ENCODE peak calls at places on chromosomes 5 and 9, in ten cellular contexts. One of them, this sample, is unnamed.
A peak's percentile ranks its signal among the peaks of the same experiment; 100 is the strongest.

GRCh38 chr5:133727636-133728035 is 115.3 kb upstream of the FSTL4 start:
- DNase-seq in OCI-LY7: no peak
- DNase-seq in fibroblast of mammary gland: no peak
- DNase-seq in GM12865: no peak
- DNase-seq in BE2C: no peak
- DNase-seq in foreskin fibroblast: no peak
- DNase-seq in SK-N-SH: no peak
- DNase-seq in AG04449: no peak
- DNase-seq in astrocyte: no peak
- DNase-seq in esophagus squamous epithelium: no peak
- DNase-seq in this sample: no peak

GRCh38 chr5:43400082-43400481 is 12.1 kb downstream of the CCL28 start:
- DNase-seq in SK-N-SH: no peak
- DNase-seq in foreskin fibroblast: peak; percentile 36
- DNase-seq in fibroblast of mammary gland: peak; percentile 35
- DNase-seq in BE2C: no peak
- DNase-seq in OCI-LY7: no peak
- DNase-seq in astrocyte: peak; percentile 8
- DNase-seq in AG04449: no peak
- DNase-seq in esophagus squamous epithelium: no peak
- DNase-seq in GM12865: no peak
- DNase-seq in this sample: peak; percentile 43

GRCh38 chr5:114055318-114055788 is 306.5 kb upstream of the KCNN2 start:
- DNase-seq in SK-N-SH: peak; percentile 73
- DNase-seq in fibroblast of mammary gland: peak; percentile 5
- DNase-seq in astrocyte: peak; percentile 23
- DNase-seq in AG04449: no peak
- DNase-seq in OCI-LY7: no peak
- DNase-seq in esophagus squamous epithelium: no peak
- DNase-seq in BE2C: peak; percentile 60
- DNase-seq in foreskin fibroblast: peak; percentile 74
- DNase-seq in GM12865: no peak
- DNase-seq in this sample: peak; percentile 18

GRCh38 chr5:176652136-176652535 is 4.9 kb downstream of the TSPAN17 start:
- DNase-seq in fibroblast of mammary gland: peak; percentile 29
- DNase-seq in OCI-LY7: no peak
- DNase-seq in astrocyte: no peak
- DNase-seq in BE2C: peak; percentile 62
- DNase-seq in foreskin fibroblast: no peak
- DNase-seq in SK-N-SH: peak; percentile 76
- DNase-seq in esophagus squamous epithelium: no peak
- DNase-seq in AG04449: no peak
- DNase-seq in GM12865: no peak
- DNase-seq in this sample: no peak

GRCh38 chr5:179217356-179217755 is 127.9 kb downstream of the ADAMTS2 start:
- DNase-seq in fibroblast of mammary gland: peak; percentile 53
- DNase-seq in astrocyte: no peak
- DNase-seq in OCI-LY7: no peak
- DNase-seq in GM12865: no peak
- DNase-seq in esophagus squamous epithelium: no peak
- DNase-seq in foreskin fibroblast: peak; percentile 81
- DNase-seq in AG04449: no peak
- DNase-seq in SK-N-SH: no peak
- DNase-seq in BE2C: no peak
- DNase-seq in this sample: no peak

GRCh38 chr5:3310551-3311340 is 284.9 kb upstream of the IRX1 start:
- DNase-seq in fibroblast of mammary gland: no peak
- DNase-seq in foreskin fibroblast: peak; percentile 54
- DNase-seq in BE2C: no peak
- DNase-seq in AG04449: peak; percentile 28
- DNase-seq in astrocyte: peak; percentile 87
- DNase-seq in esophagus squamous epithelium: no peak
- DNase-seq in SK-N-SH: no peak
- DNase-seq in OCI-LY7: no peak
- DNase-seq in GM12865: no peak
- DNase-seq in this sample: peak; percentile 55

GRCh38 chr5:142929602-142930001 is 159.4 kb downstream of the ARHGAP26 start:
- DNase-seq in AG04449: no peak
- DNase-seq in astrocyte: no peak
- DNase-seq in BE2C: no peak
- DNase-seq in esophagus squamous epithelium: no peak
- DNase-seq in SK-N-SH: no peak
- DNase-seq in GM12865: no peak
- DNase-seq in fibroblast of mammary gland: peak; percentile 45
- DNase-seq in foreskin fibroblast: no peak
- DNase-seq in OCI-LY7: no peak
- DNase-seq in this sample: no peak

GRCh38 chr9:94802795-94803194 is 76.3 kb downstream of the AOPEP start:
- DNase-seq in SK-N-SH: no peak
- DNase-seq in astrocyte: peak; percentile 88
- DNase-seq in AG04449: no peak
- DNase-seq in foreskin fibroblast: peak; percentile 56
- DNase-seq in GM12865: peak; percentile 76
- DNase-seq in OCI-LY7: no peak
- DNase-seq in fibroblast of mammary gland: peak; percentile 66
- DNase-seq in BE2C: no peak
- DNase-seq in esophagus squamous epithelium: no peak
- DNase-seq in this sample: peak; percentile 59

GRCh38 chr5:134120386-134121138 is 6.1 kb downstream of the TCF7 start:
- DNase-seq in esophagus squamous epithelium: no peak
- DNase-seq in BE2C: no peak
- DNase-seq in astrocyte: no peak
- DNase-seq in fibroblast of mammary gland: no peak
- DNase-seq in GM12865: no peak
- DNase-seq in AG04449: no peak
- DNase-seq in SK-N-SH: no peak
- DNase-seq in OCI-LY7: no peak
- DNase-seq in foreskin fibroblast: no peak
- DNase-seq in this sample: no peak

GRCh38 chr9:87683751-87684626 is 41.9 kb upstream of the CTSL start:
- DNase-seq in AG04449: no peak
- DNase-seq in OCI-LY7: no peak
- DNase-seq in fibroblast of mammary gland: no peak
- DNase-seq in foreskin fibroblast: no peak
- DNase-seq in esophagus squamous epithelium: no peak
- DNase-seq in GM12865: no peak
- DNase-seq in BE2C: no peak
- DNase-seq in SK-N-SH: no peak
- DNase-seq in astrocyte: no peak
- DNase-seq in this sample: no peak

GRCh38 chr9:3858961-3859360 is 333.2 kb upstream of the RFX3 start:
- DNase-seq in SK-N-SH: no peak
- DNase-seq in GM12865: no peak
- DNase-seq in esophagus squamous epithelium: no peak
- DNase-seq in AG04449: no peak
- DNase-seq in OCI-LY7: no peak
- DNase-seq in fibroblast of mammary gland: peak; percentile 67
- DNase-seq in astrocyte: peak; percentile 22
- DNase-seq in foreskin fibroblast: peak; percentile 56
- DNase-seq in BE2C: no peak
- DNase-seq in this sample: peak; percentile 63

GRCh38 chr9:137128158-137129088 is 10.5 kb upstream of the GRIN1 start:
- DNase-seq in foreskin fibroblast: no peak
- DNase-seq in SK-N-SH: peak; percentile 14
- DNase-seq in OCI-LY7: peak; percentile 65
- DNase-seq in fibroblast of mammary gland: no peak
- DNase-seq in astrocyte: no peak
- DNase-seq in GM12865: no peak
- DNase-seq in BE2C: no peak
- DNase-seq in AG04449: no peak
- DNase-seq in esophagus squamous epithelium: no peak
- DNase-seq in this sample: no peak

GRCh38 chr5:43428034-43428712 is 16.0 kb upstream of the CCL28 start:
- DNase-seq in foreskin fibroblast: peak; percentile 45
- DNase-seq in AG04449: no peak
- DNase-seq in SK-N-SH: no peak
- DNase-seq in esophagus squamous epithelium: no peak
- DNase-seq in OCI-LY7: no peak
- DNase-seq in GM12865: no peak
- DNase-seq in fibroblast of mammary gland: peak; percentile 80
- DNase-seq in BE2C: no peak
- DNase-seq in astrocyte: peak; percentile 83
- DNase-seq in this sample: peak; percentile 95

GRCh38 chr5:34626036-34626435 is 30.1 kb upstream of the RAI14 start:
- DNase-seq in esophagus squamous epithelium: no peak
- DNase-seq in fibroblast of mammary gland: peak; percentile 84
- DNase-seq in GM12865: no peak
- DNase-seq in foreskin fibroblast: peak; percentile 78
- DNase-seq in astrocyte: peak; percentile 86
- DNase-seq in BE2C: no peak
- DNase-seq in AG04449: no peak
- DNase-seq in SK-N-SH: no peak
- DNase-seq in OCI-LY7: no peak
- DNase-seq in this sample: peak; percentile 86

GRCh38 chr9:120336021-120336752 is 243.8 kb downstream of the CDK5RAP2 start:
- DNase-seq in astrocyte: no peak
- DNase-seq in fibroblast of mammary gland: peak; percentile 71
- DNase-seq in foreskin fibroblast: peak; percentile 59
- DNase-seq in SK-N-SH: no peak
- DNase-seq in GM12865: no peak
- DNase-seq in AG04449: no peak
- DNase-seq in esophagus squamous epithelium: no peak
- DNase-seq in OCI-LY7: no peak
- DNase-seq in BE2C: no peak
- DNase-seq in this sample: peak; percentile 70

GRCh38 chr5:171537463-171537862 is 118.0 kb downstream of the FGF18 start:
- DNase-seq in OCI-LY7: no peak
- DNase-seq in SK-N-SH: no peak
- DNase-seq in AG04449: no peak
- DNase-seq in astrocyte: peak; percentile 25
- DNase-seq in foreskin fibroblast: peak; percentile 41
- DNase-seq in esophagus squamous epithelium: no peak
- DNase-seq in fibroblast of mammary gland: peak; percentile 76
- DNase-seq in GM12865: no peak
- DNase-seq in BE2C: no peak
- DNase-seq in this sample: peak; percentile 32

DNA sequence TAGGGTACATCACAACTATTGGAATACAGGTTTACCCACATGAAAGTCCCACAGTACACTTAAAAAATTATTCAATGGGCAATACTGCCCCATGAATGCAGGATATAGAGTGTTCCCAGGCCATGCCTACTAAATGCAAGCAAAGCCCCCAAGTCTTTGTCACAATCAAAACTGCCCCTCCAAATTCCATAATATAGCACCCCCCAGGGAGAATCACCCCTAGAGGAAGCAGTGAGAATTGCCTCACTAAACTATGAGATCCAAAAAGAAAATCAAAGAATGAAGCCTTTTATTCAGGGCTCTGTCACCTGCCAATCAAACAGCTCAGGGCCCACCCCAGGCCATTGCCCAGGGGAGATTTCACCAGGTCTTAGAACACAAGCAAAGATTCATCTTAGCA is 90.8 kb downstream of the ATPSCKMT start:
- DNase-seq in esophagus squamous epithelium: no peak
- DNase-seq in AG04449: no peak
- DNase-seq in foreskin fibroblast: no peak
- DNase-seq in BE2C: no peak
- DNase-seq in GM12865: no peak
- DNase-seq in fibroblast of mammary gland: no peak
- DNase-seq in OCI-LY7: no peak
- DNase-seq in SK-N-SH: no peak
- DNase-seq in astrocyte: no peak
- DNase-seq in this sample: no peak
- TF ChIP-seq CTCF in esophagus squamous epithelium: no peak
- TF ChIP-seq CTCF in AG04449: no peak
- TF ChIP-seq CTCF in foreskin fibroblast: no peak
- TF ChIP-seq CTCF in BE2C: no peak
- TF ChIP-seq CTCF in GM12865: peak; percentile 3
- TF ChIP-seq CTCF in fibroblast of mammary gland: no peak
- TF ChIP-seq CTCF in OCI-LY7: no peak
- TF ChIP-seq CTCF in SK-N-SH: peak; percentile 12
- TF ChIP-seq CTCF in astrocyte: peak; percentile 10
- TF ChIP-seq CTCF in this sample: no peak

GRCh38 chr9:126705311-126705766 is 91.6 kb downstream of the LMX1B start:
- DNase-seq in astrocyte: no peak
- DNase-seq in GM12865: peak; percentile 79
- DNase-seq in BE2C: peak; percentile 91
- DNase-seq in OCI-LY7: peak; percentile 79
- DNase-seq in foreskin fibroblast: peak; percentile 85
- DNase-seq in fibroblast of mammary gland: peak; percentile 54
- DNase-seq in SK-N-SH: peak; percentile 93
- DNase-seq in AG04449: no peak
- DNase-seq in esophagus squamous epithelium: no peak
- DNase-seq in this sample: peak; percentile 69
- H3K4me3 ChIP-seq in astrocyte: no peak overlapping the region
- H3K4me3 ChIP-seq in GM12865: no peak overlapping the region
- H3K4me3 ChIP-seq in BE2C: peak overlapping the region; percentile 34
- H3K4me3 ChIP-seq in OCI-LY7: no peak overlapping the region
- H3K4me3 ChIP-seq in foreskin fibroblast: peak overlapping the region; percentile 26
- H3K4me3 ChIP-seq in fibroblast of mammary gland: no peak overlapping the region
- H3K4me3 ChIP-seq in SK-N-SH: no peak overlapping the region
- H3K4me3 ChIP-seq in AG04449: peak overlapping the region; percentile 37
- H3K4me3 ChIP-seq in esophagus squamous epithelium: peak overlapping the region; percentile 11
- H3K4me3 ChIP-seq in this sample: peak overlapping the region; percentile 30

DNA sequence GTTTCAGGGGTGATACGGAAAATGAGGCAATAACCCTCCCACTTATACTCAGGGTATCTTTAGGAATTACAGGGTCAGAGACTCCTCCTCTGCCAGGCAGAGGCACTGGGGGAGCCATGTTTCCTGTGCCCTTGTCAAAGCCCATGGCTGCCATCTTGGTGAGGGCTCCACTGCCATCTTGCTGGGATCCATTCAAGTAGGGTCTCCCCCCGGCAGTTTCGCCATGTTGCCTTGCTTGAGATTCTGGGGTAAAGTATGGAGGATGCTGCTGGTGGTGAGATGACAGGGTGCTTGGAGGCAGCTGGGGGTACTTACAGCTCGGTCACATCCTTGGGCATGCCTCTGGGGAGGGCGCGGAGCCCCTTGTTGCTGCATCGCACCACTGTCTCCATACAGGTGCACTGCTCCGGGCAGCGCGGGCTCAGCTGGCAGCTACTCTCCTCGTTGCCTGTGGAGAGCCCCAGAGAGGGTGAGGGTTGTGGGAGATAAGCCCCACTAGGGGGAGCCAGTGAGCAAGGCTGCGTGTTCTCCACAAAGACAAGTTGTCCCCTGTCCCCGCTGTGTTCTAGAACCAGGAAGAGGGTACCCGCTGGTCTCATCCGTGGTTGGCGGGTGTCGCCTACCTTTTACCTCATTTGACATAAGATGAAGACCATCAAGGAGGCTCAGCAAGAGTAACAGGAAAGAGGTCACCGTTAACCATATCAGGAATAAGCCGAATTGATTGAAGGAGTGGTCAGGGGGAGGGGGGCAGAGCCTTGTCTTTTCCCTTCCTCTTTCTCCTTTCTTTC is 169.0 kb upstream of the PANK3 start:
- DNase-seq in fibroblast of mammary gland: peak; percentile 12
- DNase-seq in AG04449: no peak
- DNase-seq in GM12865: peak; percentile 68
- DNase-seq in OCI-LY7: peak; percentile 52
- DNase-seq in foreskin fibroblast: no peak
- DNase-seq in esophagus squamous epithelium: no peak
- DNase-seq in BE2C: peak; percentile 81
- DNase-seq in SK-N-SH: peak; percentile 77
- DNase-seq in astrocyte: no peak
- DNase-seq in this sample: peak; percentile 29
- TF ChIP-seq CTCF in fibroblast of mammary gland: peak; percentile 52
- TF ChIP-seq CTCF in AG04449: peak; percentile 51
- TF ChIP-seq CTCF in GM12865: peak; percentile 85
- TF ChIP-seq CTCF in OCI-LY7: peak; percentile 82
- TF ChIP-seq CTCF in foreskin fibroblast: peak; percentile 49
- TF ChIP-seq CTCF in esophagus squamous epithelium: peak; percentile 33
- TF ChIP-seq CTCF in BE2C: peak; percentile 95
- TF ChIP-seq CTCF in SK-N-SH: peak; percentile 67
- TF ChIP-seq CTCF in astrocyte: peak; percentile 20
- TF ChIP-seq CTCF in this sample: peak; percentile 43

GRCh38 chr5:172798422-172799215 is 27.6 kb upstream of the DUSP1 start:
- DNase-seq in fibroblast of mammary gland: peak; percentile 98
- DNase-seq in foreskin fibroblast: peak; percentile 94
- DNase-seq in astrocyte: peak; percentile 94
- DNase-seq in SK-N-SH: no peak
- DNase-seq in GM12865: no peak
- DNase-seq in esophagus squamous epithelium: no peak
- DNase-seq in BE2C: no peak
- DNase-seq in OCI-LY7: no peak
- DNase-seq in AG04449: peak; percentile 83
- DNase-seq in this sample: peak; percentile 88
- H3K4me3 ChIP-seq in fibroblast of mammary gland: no peak overlapping the region
- H3K4me3 ChIP-seq in foreskin fibroblast: no peak overlapping the region
- H3K4me3 ChIP-seq in astrocyte: peak overlapping the region; percentile 15
- H3K4me3 ChIP-seq in SK-N-SH: no peak overlapping the region
- H3K4me3 ChIP-seq in GM12865: no peak overlapping the region
- H3K4me3 ChIP-seq in esophagus squamous epithelium: no peak overlapping the region
- H3K4me3 ChIP-seq in BE2C: no peak overlapping the region
- H3K4me3 ChIP-seq in OCI-LY7: no peak overlapping the region
- H3K4me3 ChIP-seq in AG04449: no peak overlapping the region
- H3K4me3 ChIP-seq in this sample: no peak overlapping the region